ENCODE peak calls at places on chromosome 9, in four cellular contexts. A is GM23338, P is AG10803, X is Panc1. V is an unnamed sample.

GRCh38 chr9:33921967-33922895 is 105.3 kb downstream of the UBE2R2 start:
- DNase-seq in P (no peak), A (peak; percentile 75), X (no peak), V (no peak)

GRCh38 chr9:113876806-113877236 is 712 bp downstream of the ZNF618 start:
- DNase-seq in A (peak; percentile 51), X (no peak), P (no peak), V (no peak)

GRCh38 chr9:89606567-89607311 is 1.9 kb downstream of the GADD45G start:
- DNase-seq in X (no peak), P (no peak), A (peak; percentile 43), V (no peak)

GRCh38 chr9:118459832-118460425 is 755.7 kb downstream of the TLR4 start:
- DNase-seq in P (no peak), A (no peak), X (no peak), V (no peak)

GRCh38 chr9:125933056-125933455 is 185.9 kb downstream of the PBX3 start:
- DNase-seq in P (no peak), A (no peak), X (no peak), V (no peak)

GRCh38 chr9:81874926-81875325 is 53.3 kb upstream of the SPATA31D4 start:
- DNase-seq in P (peak; percentile 56), A (no peak), X (no peak), V (no peak)

GRCh38 chr9:90142580-90142979 is 500.0 kb downstream of the DIRAS2 start:
- DNase-seq in X (no peak), A (peak; percentile 88), P (peak; percentile 39), V (no peak)

GRCh38 chr9:69820955-69821788 is 555 bp downstream of the CFAP95 start:
- DNase-seq in P (no peak), X (no peak), A (no peak), V (no peak)

GRCh38 chr9:89247431-89248370 is 63.3 kb upstream of the CKS2 start:
- DNase-seq in P (no peak), A (peak; percentile 40), X (no peak), V (no peak)

GRCh38 chr9:137952976-137953666 is 75.5 kb downstream of the CACNA1B start:
- DNase-seq in P (no peak), A (no peak), X (no peak), V (no peak)

GRCh38 chr9:83935276-83935890 is 14.2 kb upstream of the KIF27 start:
- DNase-seq in X (no peak), P (peak; percentile 80), A (peak; percentile 70), V (peak; percentile 64)

GRCh38 chr9:133142657-133143592 is 20.8 kb downstream of the GBGT1 start:
- DNase-seq in A (no peak), P (no peak), X (no peak), V (no peak)

GRCh38 chr9:86099695-86100364 is 472 bp upstream of the GOLM1 start:
- DNase-seq in X (no peak), A (peak; percentile 71), P (peak; percentile 56), V (no peak)

GRCh38 chr9:130680836-130681768 is 12.5 kb upstream of the EXOSC2 start:
- DNase-seq in P (peak; percentile 78), X (no peak), A (peak; percentile 78), V (peak; percentile 38)

GRCh38 chr9:26437056-26437711 is 455.4 kb downstream of the CAAP1 start:
- DNase-seq in A (peak; percentile 61), P (no peak), X (no peak), V (no peak)

GRCh38 chr9:121261107-121261460 is 6.9 kb upstream of the GSN start:
- DNase-seq in A (peak; percentile 46), P (peak; percentile 37), X (no peak), V (no peak)

DNA sequence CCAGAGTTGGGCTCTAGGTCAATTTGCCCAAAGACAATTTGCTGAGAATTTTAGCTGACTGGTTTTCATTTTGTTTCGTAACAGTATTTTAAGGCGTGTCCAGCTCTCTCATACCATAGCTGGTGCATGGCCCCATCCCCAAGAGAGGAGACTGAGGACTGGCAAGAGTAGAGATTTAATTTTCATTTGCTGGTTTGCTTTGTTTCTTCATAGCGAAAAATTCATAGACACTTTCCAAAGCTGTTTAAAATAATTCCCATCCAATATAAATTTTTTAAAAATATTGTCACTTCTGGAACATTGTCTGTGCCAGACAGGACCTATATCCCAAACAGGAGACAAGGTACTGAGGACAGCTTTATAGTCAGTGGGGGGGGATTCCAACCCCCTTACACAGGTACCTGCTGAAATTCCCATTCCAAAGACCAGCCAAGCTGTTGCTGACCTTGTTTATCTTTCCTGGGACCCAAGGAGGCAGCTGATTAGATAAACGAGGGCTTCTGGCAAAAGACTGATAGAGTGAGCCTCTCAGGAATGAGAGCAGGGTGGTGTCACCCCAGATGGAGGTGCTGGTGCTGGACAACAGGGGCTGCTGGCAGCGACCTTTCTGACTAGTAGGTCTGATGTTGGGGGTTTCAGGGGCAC is 6.8 kb upstream of the ANGPTL2 start:
- DNase-seq in A (no peak), P (peak; percentile 50), X (no peak), V (no peak)
- H3K4me3 ChIP-seq in A (no peak overlapping the region), P (no peak overlapping the region), X (no peak overlapping the region), V (no peak overlapping the region)

GRCh38 chr9:119667163-119667562 is 297.9 kb upstream of the BRINP1 start:
- DNase-seq in A (peak; percentile 2), P (no peak), X (no peak), V (no peak)
- TF ChIP-seq CTCF in A (peak; percentile 15), P (no peak), X (no peak), V (no peak)

DNA sequence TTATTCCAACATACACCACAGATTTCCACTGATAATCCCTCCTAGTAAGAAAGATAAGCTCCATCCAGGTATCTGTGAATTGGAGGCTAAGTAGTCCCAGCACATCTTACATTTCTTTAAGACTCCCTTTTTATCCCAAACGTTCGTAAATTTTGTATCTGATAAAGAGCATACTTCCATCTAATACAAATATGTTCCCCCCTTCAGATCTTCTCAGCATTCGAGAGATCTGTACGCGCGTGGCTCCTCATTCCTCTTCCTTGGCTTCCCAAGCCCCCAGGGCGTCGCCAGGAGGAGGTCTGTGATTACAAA is 20.0 kb downstream of the CDKN2A start:
- DNase-seq in P (no peak), X (no peak), A (no peak), V (no peak)
- H3K4me3 ChIP-seq in P (peak overlapping the region; percentile 68), X (no peak overlapping the region), A (peak overlapping the region; percentile 60), V (peak overlapping the region; percentile 88)

GRCh38 chr9:37784640-37785483 is at the start of gene EXOSC3:
- DNase-seq in P (peak; percentile 87), X (no peak), A (peak; percentile 97), V (peak; percentile 34)
- TF ChIP-seq CTCF in P (peak; percentile 6), X (no peak), A (no peak), V (peak; percentile 10)

DNA sequence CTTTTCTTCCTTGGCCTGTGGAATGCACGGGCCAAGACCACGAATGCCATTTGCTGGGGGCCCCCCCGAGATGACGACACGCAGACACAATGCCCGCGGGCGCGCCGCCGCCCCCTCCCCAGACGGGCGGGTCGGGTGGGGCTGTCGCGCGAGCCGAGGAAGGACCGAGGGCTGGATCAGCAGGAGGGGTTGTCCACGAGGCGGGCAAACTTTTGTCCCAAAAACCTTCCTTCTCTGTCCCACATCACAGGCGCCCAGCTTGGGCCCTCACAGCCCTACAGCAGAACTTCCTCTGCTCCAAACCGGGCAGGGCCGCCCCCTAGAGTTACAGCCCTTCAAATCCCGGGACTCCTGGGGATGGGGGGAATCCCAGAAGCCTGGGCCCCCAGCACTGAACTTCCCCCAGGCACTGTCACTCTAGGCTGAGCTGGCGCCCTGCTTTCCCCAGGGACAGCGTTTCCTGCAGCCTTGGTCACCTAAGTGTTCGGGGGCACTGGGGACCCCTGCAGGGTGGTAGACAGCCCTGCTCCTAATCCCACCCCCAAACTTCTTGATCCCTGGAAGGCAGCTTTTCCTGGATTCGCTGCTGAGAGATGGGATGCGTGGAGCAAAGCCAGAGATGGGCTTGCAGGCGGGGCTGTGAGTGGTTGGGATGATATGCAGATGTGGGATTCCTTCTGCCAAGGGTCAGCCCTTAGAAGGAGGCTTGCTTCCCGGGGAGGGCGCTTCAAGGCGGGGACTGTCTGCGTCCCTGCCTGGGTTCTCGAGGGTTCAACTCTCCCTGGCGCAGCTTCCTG is 980 bp downstream of the COL5A1 start:
- DNase-seq in A (peak; percentile 69), X (no peak), P (peak; percentile 90), V (peak; percentile 63)
- H3K4me3 ChIP-seq in A (peak overlapping the region; percentile 80), X (no peak overlapping the region), P (peak overlapping the region; percentile 97), V (peak overlapping the region; percentile 86)

GRCh38 chr9:3793363-3793762 is 267.6 kb upstream of the RFX3 start:
- DNase-seq in P (no peak), X (no peak), A (no peak), V (no peak)

GRCh38 chr9:3788211-3788610 is 262.4 kb upstream of the RFX3 start:
- DNase-seq in A (no peak), X (no peak), P (no peak), V (no peak)

GRCh38 chr9:3783156-3783555 is 257.4 kb upstream of the RFX3 start:
- DNase-seq in A (no peak), X (no peak), P (peak; percentile 35), V (no peak)

GRCh38 chr9:3787628-3788027 is 261.8 kb upstream of the RFX3 start:
- DNase-seq in P (no peak), X (no peak), A (no peak), V (no peak)
- TF ChIP-seq CTCF in P (no peak), X (no peak), A (no peak), V (no peak)

GRCh38 chr9:77017505-77017894 is 2.0 kb upstream of the FOXB2 start:
- DNase-seq in P (no peak), X (no peak), A (no peak), V (no peak)

GRCh38 chr9:77016111-77016525 is 3.3 kb upstream of the FOXB2 start:
- DNase-seq in P (no peak), X (no peak), A (peak; percentile 70), V (no peak)

GRCh38 chr9:77018058-77019009 is 1.1 kb upstream of the FOXB2 start:
- DNase-seq in X (no peak), A (peak; percentile 84), P (no peak), V (no peak)

GRCh38 chr9:77015291-77016048 is 4.0 kb upstream of the FOXB2 start:
- DNase-seq in A (peak; percentile 57), X (no peak), P (no peak), V (no peak)

GRCh38 chr9:77016526-77017504 is 2.6 kb upstream of the FOXB2 start:
- DNase-seq in A (peak; percentile 72), P (no peak), X (no peak), V (no peak)
- H3K4me3 ChIP-seq in A (peak overlapping the region; percentile 63), P (no peak overlapping the region), X (no peak overlapping the region), V (no peak overlapping the region)

V was measured in AG09309.